ENCODE peak calls at places on chromosomes 4 and X, in nine cellular contexts. M is Panc1, X is GM12878, K is SK-N-SH, R is HL-60, O is GM23338, C is A549, U is K562, G is HepG2. D is an unnamed sample.

GRCh38 chrX:12770440-12770839 is 20.8 kb upstream of the PRPS2 start:
- DNase-seq in C (peak; percentile 32), U (peak; percentile 20), R (no peak), O (peak; percentile 34), M (no peak), G (no peak), K (peak; percentile 42), X (no peak), D (no peak)

GRCh38 chrX:79259073-79259689 is 108.0 kb downstream of the ITM2A start:
- DNase-seq in O (no peak), X (peak; percentile 99), K (no peak), U (no peak), C (no peak), R (peak; percentile 16), G (no peak), M (no peak), D (no peak)

GRCh38 chrX:16739574-16739973 is 20.2 kb downstream of the SYAP1 start:
- DNase-seq in M (no peak), R (peak; percentile 38), C (peak; percentile 21), X (no peak), G (peak; percentile 69), K (no peak), U (no peak), O (no peak), D (no peak)

GRCh38 chrX:50838820-50839600 is 25.0 kb upstream of the SHROOM4 start:
- DNase-seq in X (no peak), G (no peak), O (no peak), R (no peak), U (no peak), K (no peak), M (no peak), C (no peak), D (no peak)

GRCh38 chrX:1361275-1361674 is 24.7 kb downstream of the IL3RA start:
- DNase-seq in O (no peak), R (no peak), G (no peak), C (no peak), U (no peak), X (no peak), M (no peak), K (no peak), D (no peak)

GRCh38 chr4:158671665-158671914 is at the start of gene C4orf46:
- DNase-seq in R (no peak), M (no peak), X (no peak), G (no peak), K (no peak), U (no peak), O (no peak), C (no peak), D (no peak)

GRCh38 chr4:21768349-21769310 is 179.9 kb downstream of the KCNIP4 start:
- DNase-seq in M (peak; percentile 28), R (no peak), X (no peak), G (peak; percentile 28), C (peak; percentile 40), O (peak; percentile 79), K (peak; percentile 18), U (peak; percentile 18), D (peak; percentile 28)

GRCh38 chr4:31192372-31192771 is 472.2 kb downstream of the PCDH7 start:
- DNase-seq in R (no peak), X (no peak), G (no peak), M (no peak), O (no peak), C (no peak), K (no peak), U (no peak), D (no peak)

GRCh38 chrX:153509592-153509991 is 7.8 kb upstream of the ATP2B3 start:
- DNase-seq in U (no peak), M (no peak), R (no peak), C (no peak), G (no peak), O (no peak), K (no peak), X (no peak), D (no peak)

GRCh38 chr4:114563536-114564315 is 34.9 kb upstream of the UGT8 start:
- DNase-seq in U (no peak), M (no peak), R (no peak), G (no peak), C (no peak), X (no peak), K (no peak), O (peak; percentile 24), D (no peak)

GRCh38 chr4:87698394-87698793 is 48.3 kb downstream of the DMP1 start:
- DNase-seq in M (no peak), X (no peak), O (no peak), C (no peak), K (no peak), U (no peak), G (no peak), R (no peak), D (no peak)

GRCh38 chrX:79336869-79337815 is 30.0 kb downstream of the ITM2A start:
- DNase-seq in U (no peak), X (no peak), G (no peak), O (no peak), K (no peak), C (no peak), M (no peak), R (no peak), D (no peak)

GRCh38 chr4:126718161-126718560 is 914.6 kb upstream of the INTU start:
- DNase-seq in G (no peak), O (no peak), U (peak; percentile 27), C (no peak), M (no peak), R (no peak), K (peak; percentile 58), X (no peak), D (no peak)

GRCh38 chr4:187632260-187633010 is 363.1 kb upstream of the ZFP42 start:
- DNase-seq in U (no peak), R (no peak), C (no peak), X (no peak), K (no peak), O (no peak), M (no peak), G (no peak), D (no peak)

GRCh38 chr4:32560306-32560705 is 1840.1 kb downstream of the PCDH7 start:
- DNase-seq in U (no peak), R (no peak), X (no peak), G (no peak), K (no peak), O (peak; percentile 11), C (no peak), M (no peak), D (no peak)

GRCh38 chr4:40055379-40055872 is 1.2 kb upstream of the N4BP2 start:
- DNase-seq in R (peak; percentile 50), M (no peak), X (peak; percentile 40), K (no peak), G (peak; percentile 5), U (no peak), C (no peak), O (no peak), D (no peak)

GRCh38 chrX:43557792-43558191 is 98.3 kb upstream of the MAOA start:
- DNase-seq in O (peak; percentile 64), U (peak; percentile 38), K (peak; percentile 39), R (peak; percentile 12), C (peak; percentile 68), G (peak; percentile 31), M (peak; percentile 25), X (peak; percentile 23), D (peak; percentile 54)

GRCh38 chr4:156230151-156230550 is 276.5 kb upstream of the CTSO start:
- DNase-seq in U (no peak), X (no peak), G (no peak), R (no peak), M (no peak), C (no peak), K (no peak), O (no peak), D (no peak)
- TF ChIP-seq REST in U (no peak), X (no peak), G (no peak), R (no peak), M (no peak), C (no peak), K (no peak), O (no peak), D (no peak)

DNA sequence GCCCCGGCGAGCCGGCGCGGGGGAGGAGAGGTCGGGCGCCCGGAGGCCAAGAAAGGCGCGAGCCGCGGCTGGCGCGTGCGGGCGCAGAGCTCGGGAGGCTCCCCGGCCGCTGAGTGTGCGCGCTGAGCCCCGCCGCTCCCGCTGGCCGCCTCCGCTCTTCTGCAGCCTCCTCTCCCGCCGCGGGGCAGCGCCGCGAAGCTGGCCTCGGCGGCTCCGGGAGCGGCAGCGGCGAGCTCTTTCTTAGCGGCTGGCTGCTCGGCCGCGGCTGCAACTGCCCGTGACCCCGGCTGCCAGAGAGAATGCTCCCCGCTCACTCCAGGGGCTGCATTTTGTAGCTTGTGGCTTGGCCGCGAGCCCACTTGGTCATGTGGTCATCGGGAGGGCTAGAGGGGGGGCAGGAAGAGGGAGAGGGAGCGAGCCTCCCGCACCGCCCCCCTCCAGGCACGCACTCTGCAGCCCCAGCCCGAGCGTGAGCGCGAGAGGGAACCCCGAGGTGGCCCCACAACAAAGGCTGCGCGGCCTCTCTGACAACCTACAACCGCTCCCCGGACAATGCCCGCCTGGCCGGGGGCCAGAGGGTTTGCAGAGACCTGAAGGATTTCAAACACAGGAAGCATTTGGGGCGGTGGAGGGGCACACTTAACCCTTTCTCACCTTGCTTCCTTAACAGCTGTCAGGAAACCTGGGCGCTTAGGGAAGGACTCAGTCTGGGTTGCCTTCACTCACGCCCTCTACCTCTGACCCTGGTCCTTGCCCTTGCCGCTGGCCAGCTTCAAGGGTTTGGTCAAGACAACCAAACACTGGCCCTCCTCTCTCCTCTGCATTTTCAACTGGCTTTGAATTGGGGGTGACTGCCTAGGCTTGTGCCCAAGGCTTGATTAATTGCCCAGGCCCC is at the start of gene APLN:
- DNase-seq in X (no peak), K (peak; percentile 80), C (no peak), U (peak; percentile 26), O (peak; percentile 56), R (no peak), M (no peak), G (no peak), D (no peak)
- TF ChIP-seq REST in X (no peak), K (no peak), C (no peak), U (no peak), O (no peak), R (no peak), M (peak; percentile 13), G (no peak), D (no peak)

DNA sequence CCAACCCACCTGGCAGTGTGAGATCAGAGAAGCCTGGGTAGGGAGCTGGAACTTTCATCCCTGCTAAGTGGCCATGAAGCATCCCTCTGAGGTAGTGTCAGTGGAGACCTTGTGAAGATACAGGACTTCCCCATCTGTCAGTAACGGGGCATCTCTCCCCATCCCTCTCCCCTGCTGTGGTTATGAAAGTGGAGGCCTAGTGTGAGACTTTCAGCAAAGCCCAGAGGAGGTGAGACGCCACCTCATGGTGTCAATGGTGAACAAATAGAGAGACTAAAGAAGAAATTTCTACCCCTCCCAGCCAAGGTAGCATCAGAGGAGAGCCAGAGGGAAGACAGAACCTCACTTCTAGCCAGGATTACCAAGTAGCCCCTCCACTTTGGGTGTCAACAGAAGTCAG is 150.2 kb downstream of the VEGFC start:
- DNase-seq in K (no peak), U (no peak), C (peak; percentile 17), M (no peak), G (no peak), R (no peak), O (peak; percentile 36), X (no peak), D (no peak)
- TF ChIP-seq REST in K (no peak), U (no peak), C (no peak), M (no peak), G (no peak), R (no peak), O (no peak), X (no peak), D (no peak)

DNA sequence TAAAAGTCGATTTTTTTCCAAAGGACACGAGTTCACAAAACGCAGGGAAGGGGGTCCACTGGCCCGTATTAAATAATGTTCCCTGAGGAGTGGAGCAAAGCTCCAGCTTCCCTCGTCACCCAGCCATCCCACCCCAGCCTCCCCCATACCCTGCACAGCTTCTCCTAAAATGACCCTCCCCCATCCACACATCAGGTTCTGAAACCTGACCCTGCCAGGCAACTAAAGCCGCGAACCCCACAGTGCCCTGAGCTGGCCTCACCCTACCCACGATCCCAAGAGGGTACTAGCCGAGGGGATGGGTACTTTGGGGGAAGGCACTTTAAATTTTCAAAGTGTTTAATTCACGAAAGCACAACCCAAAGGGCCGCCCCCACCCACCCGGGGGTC is 637 bp downstream of the APOO start:
- DNase-seq in U (peak; percentile 37), G (no peak), X (no peak), O (peak; percentile 47), K (no peak), R (no peak), M (no peak), C (no peak), D (no peak)
- TF ChIP-seq REST in U (no peak), G (no peak), X (no peak), O (no peak), K (no peak), R (no peak), M (no peak), C (no peak), D (no peak)